ENCODE peak calls at places on chromosomes 2 and 18, in five cellular contexts. One of them, this sample, is unnamed.

GRCh38 chr2:162114291-162114690 is 37.8 kb downstream of the GCG start:
- DNase-seq in Daoy: no peak
- DNase-seq in stimulated activated naive CD4-positive, alpha-beta T cell: no peak
- DNase-seq in GM12865: no peak
- DNase-seq in progenitor cell of endocrine pancreas: no peak
- DNase-seq in this sample: no peak

GRCh38 chr2:222448806-222449205 is 24.5 kb downstream of the SGPP2 start:
- DNase-seq in stimulated activated naive CD4-positive, alpha-beta T cell: no peak
- DNase-seq in progenitor cell of endocrine pancreas: no peak
- DNase-seq in GM12865: no peak
- DNase-seq in Daoy: peak
- DNase-seq in this sample: peak

GRCh38 chr2:201255468-201255867 is 4.9 kb upstream of the CASP8 start:
- DNase-seq in progenitor cell of endocrine pancreas: no peak
- DNase-seq in GM12865: no peak
- DNase-seq in Daoy: no peak
- DNase-seq in stimulated activated naive CD4-positive, alpha-beta T cell: no peak
- DNase-seq in this sample: no peak

GRCh38 chr2:10148268-10148667 is 25.7 kb downstream of the RRM2 start:
- DNase-seq in progenitor cell of endocrine pancreas: no peak
- DNase-seq in stimulated activated naive CD4-positive, alpha-beta T cell: no peak
- DNase-seq in GM12865: no peak
- DNase-seq in Daoy: no peak
- DNase-seq in this sample: no peak

GRCh38 chr2:55490554-55490953 is 29.0 kb upstream of the CFAP36 start:
- DNase-seq in Daoy: peak
- DNase-seq in progenitor cell of endocrine pancreas: no peak
- DNase-seq in GM12865: no peak
- DNase-seq in stimulated activated naive CD4-positive, alpha-beta T cell: no peak
- DNase-seq in this sample: peak

GRCh38 chr2:239674101-239674980 is 273.5 kb upstream of the HDAC4 start:
- DNase-seq in progenitor cell of endocrine pancreas: no peak
- DNase-seq in Daoy: no peak
- DNase-seq in GM12865: no peak
- DNase-seq in stimulated activated naive CD4-positive, alpha-beta T cell: no peak
- DNase-seq in this sample: no peak

GRCh38 chr2:79576431-79576830 is 63.6 kb downstream of the CTNNA2 start:
- DNase-seq in GM12865: no peak
- DNase-seq in stimulated activated naive CD4-positive, alpha-beta T cell: no peak
- DNase-seq in Daoy: no peak
- DNase-seq in progenitor cell of endocrine pancreas: no peak
- DNase-seq in this sample: no peak

GRCh38 chr18:49584431-49584830 is 22.6 kb downstream of the LIPG start:
- DNase-seq in GM12865: no peak
- DNase-seq in stimulated activated naive CD4-positive, alpha-beta T cell: no peak
- DNase-seq in Daoy: peak
- DNase-seq in progenitor cell of endocrine pancreas: no peak
- DNase-seq in this sample: no peak

GRCh38 chr18:11163668-11164067 is 14.3 kb upstream of the PIEZO2 start:
- DNase-seq in GM12865: peak
- DNase-seq in progenitor cell of endocrine pancreas: no peak
- DNase-seq in Daoy: no peak
- DNase-seq in stimulated activated naive CD4-positive, alpha-beta T cell: no peak
- DNase-seq in this sample: peak

This sample was measured in A673.